ENCODE peak calls at places on chromosomes 11 and 22, in eight cellular contexts. D, Y, F, C, A, R, V and E are unnamed samples.

GRCh38 chr11:97937501-97937900 is 1083.2 kb upstream of the CNTN5 start:
- DNase-seq in D (peak), C (peak), Y (peak), F (no peak), A (no peak), R (no peak), V (no peak), E (no peak)

GRCh38 chr11:1310315-1310687 is 869 bp upstream of the TOLLIP start:
- DNase-seq in C (no peak), V (no peak), A (no peak), Y (no peak), R (no peak), D (no peak), F (peak), E (no peak)

GRCh38 chr11:43278302-43278956 is 33.4 kb upstream of the API5 start:
- DNase-seq in C (peak), R (peak), V (no peak), A (peak), D (peak), F (peak), Y (peak), E (peak)

GRCh38 chr11:108697872-108698473 is 33.1 kb downstream of the DDX10 start:
- DNase-seq in C (peak), D (peak), R (peak), Y (peak), F (peak), A (peak), V (peak), E (peak)

GRCh38 chr11:64771861-64772260 is 6.5 kb downstream of the SF1 start:
- DNase-seq in A (no peak), V (no peak), F (no peak), Y (no peak), D (no peak), R (no peak), C (no peak), E (no peak)

GRCh38 chr11:130129922-130130321 is 29.7 kb upstream of the ST14 start:
- DNase-seq in F (no peak), Y (no peak), V (no peak), D (no peak), R (peak), A (no peak), C (no peak), E (no peak)

GRCh38 chr11:123330071-123330470 is 100.0 kb upstream of the GRAMD1B start:
- DNase-seq in V (no peak), A (no peak), R (no peak), C (no peak), Y (no peak), D (no peak), F (no peak), E (no peak)

GRCh38 chr11:113401718-113402117 is 14.1 kb downstream of the ANKK1 start:
- DNase-seq in D (no peak), C (peak), V (no peak), R (no peak), A (peak), F (no peak), Y (no peak), E (no peak)

GRCh38 chr11:57181678-57182305 is at the start of gene LRRC55:
- DNase-seq in Y (no peak), F (no peak), R (no peak), V (no peak), A (no peak), C (no peak), D (no peak), E (no peak)

GRCh38 chr11:55994525-55994924 is at the start of gene OR5F1:
- DNase-seq in V (no peak), C (no peak), F (no peak), A (no peak), R (no peak), Y (no peak), D (no peak), E (no peak)

GRCh38 chr22:30286813-30287625 is 2.3 kb downstream of the CASTOR1 start:
- DNase-seq in D (peak), Y (peak), V (no peak), C (peak), R (peak), F (peak), A (peak), E (peak)

GRCh38 chr11:113574586-113574985 is 99.4 kb upstream of the DRD2 start:
- DNase-seq in V (no peak), D (no peak), Y (no peak), F (no peak), C (no peak), A (no peak), R (peak), E (no peak)

GRCh38 chr22:32775957-32776356 is 25.5 kb upstream of the TIMP3 start:
- DNase-seq in R (peak), C (no peak), A (no peak), Y (no peak), F (no peak), V (no peak), D (no peak), E (no peak)

GRCh38 chr11:17643506-17644405 is 75.6 kb upstream of the MYOD1 start:
- DNase-seq in F (no peak), A (no peak), V (no peak), C (no peak), R (peak), D (no peak), Y (no peak), E (no peak)

GRCh38 chr22:20429254-20430100 is 8.1 kb downstream of the SCARF2 start:
- DNase-seq in C (no peak), V (no peak), D (no peak), F (peak), R (peak), Y (no peak), A (no peak), E (peak)

GRCh38 chr11:68549789-68550484 is 89.4 kb downstream of the PPP6R3 start:
- DNase-seq in V (no peak), A (no peak), Y (peak), R (no peak), C (peak), D (no peak), F (no peak), E (no peak)
- H3K9ac ChIP-seq in V (no peak), A (no peak), Y (no peak), R (no peak), C (no peak), D (no peak), F (no peak), E (no peak)

GRCh38 chr11:47846998-47847397 is 1.2 kb downstream of the NUP160 start:
- DNase-seq in A (no peak), D (no peak), R (no peak), Y (no peak), F (no peak), C (no peak), V (no peak), E (no peak)
- H3K9ac ChIP-seq in A (peak), D (no peak), R (no peak), Y (no peak), F (peak), C (no peak), V (peak), E (peak)

GRCh38 chr11:70210516-70210915 is 7.4 kb downstream of the FADD start:
- DNase-seq in V (no peak), Y (peak), A (no peak), C (no peak), F (no peak), R (no peak), D (no peak), E (no peak)
- H3K9ac ChIP-seq in V (no peak), Y (no peak), A (no peak), C (peak), F (no peak), R (no peak), D (no peak), E (no peak)

DNA sequence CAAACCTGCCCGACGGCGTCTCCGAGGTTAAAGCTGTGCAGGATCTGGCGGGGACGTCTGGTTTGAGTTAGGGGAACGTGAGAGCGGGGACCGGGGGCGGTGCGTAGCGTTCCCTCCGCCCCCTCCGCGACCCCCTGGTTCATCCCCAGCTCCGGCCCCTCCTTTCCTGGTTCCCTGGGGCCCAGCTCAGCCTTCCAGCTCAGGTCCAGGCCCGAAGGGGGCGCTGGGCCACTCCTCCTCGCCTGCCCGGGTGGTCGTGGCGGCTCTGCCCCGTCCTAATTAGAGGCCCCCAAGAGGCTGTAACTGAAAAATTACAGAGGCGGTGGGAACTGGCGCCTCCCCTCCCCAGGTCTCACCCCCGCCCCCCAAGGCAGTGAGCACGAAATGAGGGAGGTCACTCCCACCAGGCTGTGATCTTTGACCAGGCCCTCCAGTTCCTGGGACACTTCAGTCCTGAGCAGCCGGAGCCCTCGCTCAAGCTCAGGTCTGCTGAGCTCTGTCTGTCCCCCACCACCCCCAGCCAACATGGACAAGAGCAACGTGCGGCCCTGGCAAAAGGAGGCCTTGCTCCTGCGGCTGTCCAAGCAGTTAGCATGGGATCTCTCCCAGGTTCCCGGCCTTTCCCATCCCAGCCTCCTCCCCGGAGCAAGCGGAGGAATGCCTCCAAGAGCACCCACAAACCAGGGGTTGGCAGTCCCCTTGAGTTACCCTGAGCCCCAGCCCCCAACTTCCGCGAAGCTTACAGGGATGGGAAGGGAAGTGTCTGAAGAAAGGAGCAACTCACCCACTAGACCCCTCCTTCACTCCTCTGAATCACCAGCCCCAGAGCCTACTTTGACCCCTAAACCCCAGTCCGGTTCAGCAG is 3.3 kb downstream of the CD248 start:
- DNase-seq in F (no peak), Y (peak), D (peak), A (no peak), V (no peak), C (peak), R (peak), E (peak)
- H3K9ac ChIP-seq in F (no peak), Y (peak), D (peak), A (no peak), V (peak), C (peak), R (peak), E (no peak)

DNA sequence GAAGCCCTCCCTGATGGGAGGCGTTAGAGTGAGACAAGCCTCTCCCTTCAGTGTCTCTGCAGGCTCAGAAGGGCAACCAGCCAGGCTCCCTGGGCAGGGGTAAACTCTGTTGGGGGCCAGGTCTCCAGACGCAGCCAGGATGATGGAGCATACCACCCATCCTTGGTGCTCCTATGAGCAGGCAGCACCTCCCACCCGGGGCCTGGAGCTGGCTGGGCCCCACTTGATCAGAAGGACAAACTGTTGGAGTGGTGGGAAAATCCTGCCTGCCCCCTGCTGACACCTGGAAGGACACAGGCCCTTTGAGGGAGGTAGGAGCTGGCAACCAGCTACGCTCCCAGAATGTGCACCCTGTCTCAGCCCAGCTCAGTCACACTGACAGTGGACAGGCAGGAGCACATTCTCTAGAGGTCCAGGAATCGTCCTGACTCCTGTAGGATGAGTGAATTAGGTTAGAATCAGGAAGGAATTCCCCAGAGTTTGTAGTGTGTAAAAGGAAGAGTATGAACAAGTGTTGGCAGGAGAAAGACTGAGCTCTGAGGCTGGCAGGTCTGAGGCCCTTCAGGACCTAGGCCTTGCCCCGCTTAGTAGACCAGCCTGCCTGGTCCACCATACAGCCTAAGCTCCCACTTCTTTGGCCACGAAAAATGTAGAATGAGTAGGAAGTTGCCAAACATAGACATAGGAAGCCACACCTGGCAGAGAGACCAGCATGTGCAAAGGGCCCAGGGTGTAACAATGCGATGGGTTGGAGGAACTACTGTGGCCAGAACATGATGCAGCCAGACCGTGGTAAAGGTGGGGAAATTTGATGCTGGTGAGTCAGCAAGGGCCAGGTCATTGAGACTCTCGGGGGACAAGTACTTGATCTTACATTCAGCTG is 19.1 kb downstream of the ARHGEF17 start:
- DNase-seq in Y (peak), C (peak), V (no peak), A (peak), D (peak), F (no peak), R (no peak), E (no peak)
- H3K9ac ChIP-seq in Y (no peak), C (no peak), V (peak), A (no peak), D (peak), F (no peak), R (no peak), E (no peak)

DNA sequence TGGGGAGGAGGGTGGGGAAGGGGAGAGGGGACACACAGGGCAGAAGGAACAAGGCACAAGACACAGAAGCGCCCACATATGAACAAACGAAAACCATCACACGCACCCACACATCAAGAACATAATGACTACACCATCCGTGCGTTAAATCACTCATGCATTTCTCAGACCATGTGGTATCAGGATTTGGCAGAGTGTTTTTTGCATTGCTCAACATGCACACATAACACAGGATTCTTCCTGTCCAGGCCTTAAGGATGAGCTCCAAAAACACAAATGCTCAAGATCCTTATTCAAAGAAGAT is 309.5 kb downstream of the CADM1 start:
- DNase-seq in F (peak), R (no peak), V (no peak), A (no peak), Y (no peak), D (peak), C (no peak), E (no peak)
- H3K9ac ChIP-seq in F (peak), R (no peak), V (no peak), A (no peak), Y (no peak), D (no peak), C (no peak), E (no peak)

GRCh38 chr22:40220316-40221054 is 42.8 kb downstream of the TNRC6B start:
- DNase-seq in R (no peak), C (no peak), Y (peak), V (no peak), D (no peak), A (peak), F (no peak), E (peak)
- H3K9ac ChIP-seq in R (no peak), C (no peak), Y (no peak), V (no peak), D (no peak), A (peak), F (no peak), E (no peak)

DNA sequence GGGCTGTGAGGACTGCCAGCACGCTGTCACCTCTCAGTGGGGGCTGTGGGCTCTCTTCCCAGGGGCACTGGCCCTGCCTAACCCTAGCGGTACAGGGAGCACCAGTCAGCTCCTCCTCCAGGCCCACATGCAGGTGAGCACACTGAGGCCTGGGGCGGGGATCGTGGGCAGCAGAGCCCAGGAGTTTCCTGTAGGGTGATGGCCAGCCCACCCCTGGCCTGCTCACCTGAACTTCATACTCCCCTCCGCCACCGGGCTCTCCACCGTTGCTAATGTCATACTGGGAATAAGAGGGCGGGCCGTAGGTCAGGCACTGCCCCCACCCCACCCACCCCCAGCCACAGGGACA is 10.0 kb upstream of the TREH start:
- DNase-seq in F (no peak), D (no peak), A (no peak), C (no peak), Y (no peak), R (no peak), V (no peak), E (no peak)
- H3K9ac ChIP-seq in F (no peak), D (no peak), A (no peak), C (no peak), Y (peak), R (no peak), V (no peak), E (no peak)